ENCODE peak calls at places on chromosome 22, in seven cellular contexts. One of them, this sample, is unnamed.

GRCh38 chr22:17943533-17944204 is 80.7 kb downstream of the MICAL3 start:
- DNase-seq in NCI-H510A treated with DMSO at 0.1 percent for 48 hours: no peak
- DNase-seq in astrocyte of the spinal cord: no peak
- DNase-seq in left cardiac atrium: no peak
- DNase-seq in Right ventricle myocardium inferior: no peak
- DNase-seq in activated T-helper 1 cell treated with Interleukin-2 at 50 U/mL for 16 hours: no peak
- DNase-seq in NAMALWA: no peak
- DNase-seq in this sample: no peak

GRCh38 chr22:37020192-37020479 is 594 bp downstream of the MPST start:
- DNase-seq in NAMALWA: peak
- DNase-seq in Right ventricle myocardium inferior: no peak
- DNase-seq in NCI-H510A treated with DMSO at 0.1 percent for 48 hours: peak
- DNase-seq in astrocyte of the spinal cord: peak
- DNase-seq in activated T-helper 1 cell treated with Interleukin-2 at 50 U/mL for 16 hours: no peak
- DNase-seq in left cardiac atrium: no peak
- DNase-seq in this sample: no peak

GRCh38 chr22:19749876-19750275 is 10.7 kb upstream of the TBX1 start:
- DNase-seq in NAMALWA: no peak
- DNase-seq in activated T-helper 1 cell treated with Interleukin-2 at 50 U/mL for 16 hours: no peak
- DNase-seq in left cardiac atrium: no peak
- DNase-seq in NCI-H510A treated with DMSO at 0.1 percent for 48 hours: no peak
- DNase-seq in astrocyte of the spinal cord: no peak
- DNase-seq in Right ventricle myocardium inferior: no peak
- DNase-seq in this sample: no peak

GRCh38 chr22:21797444-21798221 is 62.0 kb upstream of the YPEL1 start:
- DNase-seq in NCI-H510A treated with DMSO at 0.1 percent for 48 hours: no peak
- DNase-seq in left cardiac atrium: no peak
- DNase-seq in Right ventricle myocardium inferior: no peak
- DNase-seq in astrocyte of the spinal cord: peak
- DNase-seq in NAMALWA: no peak
- DNase-seq in activated T-helper 1 cell treated with Interleukin-2 at 50 U/mL for 16 hours: no peak
- DNase-seq in this sample: no peak

GRCh38 chr22:29727248-29727551 is 7.4 kb downstream of the CABP7 start:
- DNase-seq in left cardiac atrium: peak
- DNase-seq in astrocyte of the spinal cord: no peak
- DNase-seq in Right ventricle myocardium inferior: peak
- DNase-seq in NAMALWA: peak
- DNase-seq in activated T-helper 1 cell treated with Interleukin-2 at 50 U/mL for 16 hours: no peak
- DNase-seq in NCI-H510A treated with DMSO at 0.1 percent for 48 hours: no peak
- DNase-seq in this sample: peak

GRCh38 chr22:25172153-25172552 is 27.5 kb upstream of the CRYBB3 start:
- DNase-seq in Right ventricle myocardium inferior: no peak
- DNase-seq in NCI-H510A treated with DMSO at 0.1 percent for 48 hours: no peak
- DNase-seq in astrocyte of the spinal cord: no peak
- DNase-seq in NAMALWA: peak
- DNase-seq in left cardiac atrium: no peak
- DNase-seq in activated T-helper 1 cell treated with Interleukin-2 at 50 U/mL for 16 hours: peak
- DNase-seq in this sample: no peak

GRCh38 chr22:42905702-42906183 is 48.7 kb upstream of the ARFGAP3 start:
- DNase-seq in Right ventricle myocardium inferior: peak
- DNase-seq in NCI-H510A treated with DMSO at 0.1 percent for 48 hours: peak
- DNase-seq in astrocyte of the spinal cord: no peak
- DNase-seq in activated T-helper 1 cell treated with Interleukin-2 at 50 U/mL for 16 hours: no peak
- DNase-seq in left cardiac atrium: peak
- DNase-seq in NAMALWA: no peak
- DNase-seq in this sample: peak

GRCh38 chr22:46411347-46411746 is 75.8 kb downstream of the TRMU start:
- DNase-seq in astrocyte of the spinal cord: no peak
- DNase-seq in Right ventricle myocardium inferior: no peak
- DNase-seq in NCI-H510A treated with DMSO at 0.1 percent for 48 hours: no peak
- DNase-seq in activated T-helper 1 cell treated with Interleukin-2 at 50 U/mL for 16 hours: no peak
- DNase-seq in NAMALWA: no peak
- DNase-seq in left cardiac atrium: no peak
- DNase-seq in this sample: no peak

GRCh38 chr22:20244744-20245576 is 23.2 kb downstream of the RTN4R start:
- DNase-seq in NAMALWA: peak
- DNase-seq in astrocyte of the spinal cord: no peak
- DNase-seq in Right ventricle myocardium inferior: no peak
- DNase-seq in left cardiac atrium: no peak
- DNase-seq in NCI-H510A treated with DMSO at 0.1 percent for 48 hours: no peak
- DNase-seq in activated T-helper 1 cell treated with Interleukin-2 at 50 U/mL for 16 hours: peak
- DNase-seq in this sample: no peak

GRCh38 chr22:31954535-31955326 is 10.4 kb downstream of the YWHAH start:
- DNase-seq in NCI-H510A treated with DMSO at 0.1 percent for 48 hours: no peak
- DNase-seq in Right ventricle myocardium inferior: no peak
- DNase-seq in left cardiac atrium: peak
- DNase-seq in activated T-helper 1 cell treated with Interleukin-2 at 50 U/mL for 16 hours: no peak
- DNase-seq in NAMALWA: no peak
- DNase-seq in astrocyte of the spinal cord: peak
- DNase-seq in this sample: no peak

GRCh38 chr22:37508431-37508963 is 10.7 kb downstream of the CARD10 start:
- DNase-seq in astrocyte of the spinal cord: no peak
- DNase-seq in activated T-helper 1 cell treated with Interleukin-2 at 50 U/mL for 16 hours: no peak
- DNase-seq in NCI-H510A treated with DMSO at 0.1 percent for 48 hours: no peak
- DNase-seq in Right ventricle myocardium inferior: no peak
- DNase-seq in left cardiac atrium: peak
- DNase-seq in NAMALWA: no peak
- DNase-seq in this sample: no peak

GRCh38 chr22:47063606-47064005 is 301.2 kb downstream of the TBC1D22A start:
- DNase-seq in NAMALWA: no peak
- DNase-seq in left cardiac atrium: no peak
- DNase-seq in Right ventricle myocardium inferior: no peak
- DNase-seq in astrocyte of the spinal cord: no peak
- DNase-seq in activated T-helper 1 cell treated with Interleukin-2 at 50 U/mL for 16 hours: no peak
- DNase-seq in NCI-H510A treated with DMSO at 0.1 percent for 48 hours: no peak
- DNase-seq in this sample: no peak